ENCODE peak calls at places on chromosomes 6 and 20, in six cellular contexts. One of them, this sample, is unnamed.

GRCh38 chr20:43658068-43658722 is 8.7 kb upstream of the MYBL2 start:
- DNase-seq in upper lobe of right lung: no peak
- DNase-seq in non-pigmented ciliary epithelial cell: no peak
- DNase-seq in testis: no peak
- DNase-seq in adrenal gland: no peak
- DNase-seq in H4: no peak
- DNase-seq in this sample: peak

GRCh38 chr20:49519212-49519712 is 36.8 kb upstream of the KCNB1 start:
- DNase-seq in testis: no peak
- DNase-seq in H4: no peak
- DNase-seq in adrenal gland: no peak
- DNase-seq in upper lobe of right lung: no peak
- DNase-seq in non-pigmented ciliary epithelial cell: no peak
- DNase-seq in this sample: no peak

GRCh38 chr6:56393615-56394612 is 146.5 kb upstream of the COL21A1 start:
- DNase-seq in non-pigmented ciliary epithelial cell: no peak
- DNase-seq in upper lobe of right lung: no peak
- DNase-seq in testis: no peak
- DNase-seq in adrenal gland: no peak
- DNase-seq in H4: peak
- DNase-seq in this sample: no peak

GRCh38 chr6:108768176-108768555 is 80.1 kb upstream of the ARMC2 start:
- DNase-seq in adrenal gland: no peak
- DNase-seq in non-pigmented ciliary epithelial cell: no peak
- DNase-seq in H4: no peak
- DNase-seq in upper lobe of right lung: no peak
- DNase-seq in testis: no peak
- DNase-seq in this sample: no peak

GRCh38 chr6:35327349-35328027 is 14.9 kb upstream of the PPARD start:
- DNase-seq in H4: peak
- DNase-seq in testis: peak
- DNase-seq in adrenal gland: peak
- DNase-seq in non-pigmented ciliary epithelial cell: no peak
- DNase-seq in upper lobe of right lung: peak
- DNase-seq in this sample: no peak

GRCh38 chr6:147267658-147268057 is 63.4 kb downstream of the STXBP5 start:
- DNase-seq in H4: no peak
- DNase-seq in testis: no peak
- DNase-seq in non-pigmented ciliary epithelial cell: no peak
- DNase-seq in upper lobe of right lung: no peak
- DNase-seq in adrenal gland: no peak
- DNase-seq in this sample: no peak

GRCh38 chr6:70531133-70531532 is 35.6 kb upstream of the SDHAF4 start:
- DNase-seq in non-pigmented ciliary epithelial cell: no peak
- DNase-seq in H4: no peak
- DNase-seq in testis: no peak
- DNase-seq in upper lobe of right lung: no peak
- DNase-seq in adrenal gland: no peak
- DNase-seq in this sample: no peak

GRCh38 chr20:39961667-39962066 is 727.4 kb downstream of the MAFB start:
- DNase-seq in adrenal gland: no peak
- DNase-seq in non-pigmented ciliary epithelial cell: no peak
- DNase-seq in H4: no peak
- DNase-seq in testis: no peak
- DNase-seq in upper lobe of right lung: no peak
- DNase-seq in this sample: no peak

GRCh38 chr6:45663181-45664180 is 285.7 kb upstream of the SUPT3H start:
- DNase-seq in H4: no peak
- DNase-seq in non-pigmented ciliary epithelial cell: no peak
- DNase-seq in adrenal gland: no peak
- DNase-seq in upper lobe of right lung: no peak
- DNase-seq in testis: peak
- DNase-seq in this sample: no peak

GRCh38 chr6:159935633-159936032 is 33.2 kb upstream of the IGF2R start:
- DNase-seq in adrenal gland: peak
- DNase-seq in H4: no peak
- DNase-seq in non-pigmented ciliary epithelial cell: peak
- DNase-seq in testis: no peak
- DNase-seq in upper lobe of right lung: no peak
- DNase-seq in this sample: no peak

GRCh38 chr6:130176378-130176777 is 46.4 kb downstream of the SAMD3 start:
- DNase-seq in testis: no peak
- DNase-seq in non-pigmented ciliary epithelial cell: no peak
- DNase-seq in adrenal gland: no peak
- DNase-seq in H4: no peak
- DNase-seq in upper lobe of right lung: no peak
- DNase-seq in this sample: no peak

GRCh38 chr20:60147004-60147403 is 188.8 kb downstream of the CDH26 start:
- DNase-seq in non-pigmented ciliary epithelial cell: no peak
- DNase-seq in H4: no peak
- DNase-seq in adrenal gland: no peak
- DNase-seq in testis: no peak
- DNase-seq in upper lobe of right lung: no peak
- DNase-seq in this sample: no peak

GRCh38 chr20:58349586-58349985 is 39.4 kb upstream of the VAPB start:
- DNase-seq in adrenal gland: no peak
- DNase-seq in testis: no peak
- DNase-seq in upper lobe of right lung: no peak
- DNase-seq in non-pigmented ciliary epithelial cell: peak
- DNase-seq in H4: peak
- DNase-seq in this sample: peak

GRCh38 chr20:43761396-43762340 is 34.9 kb upstream of the GTSF1L start:
- DNase-seq in H4: no peak
- DNase-seq in testis: no peak
- DNase-seq in adrenal gland: no peak
- DNase-seq in upper lobe of right lung: no peak
- DNase-seq in non-pigmented ciliary epithelial cell: no peak
- DNase-seq in this sample: no peak